ENCODE peak calls at places on chromosomes 6 and 20, in ten cellular contexts. W, A, X, T, J, N, R, U, V and G are unnamed samples.

GRCh38 chr6:44508646-44509045 is 121.1 kb downstream of the CDC5L start:
- DNase-seq in J (no peak), X (no peak), N (no peak), T (no peak), A (no peak), R (no peak), V (no peak), U (no peak), W (no peak), G (peak)

GRCh38 chr6:144955853-144956252 is 670.7 kb downstream of the UTRN start:
- DNase-seq in V (no peak), U (no peak), R (no peak), N (no peak), W (no peak), T (no peak), J (no peak), X (no peak), A (no peak), G (no peak)

GRCh38 chr6:166567107-166567506 is 19.4 kb downstream of the RAMACL start:
- DNase-seq in N (no peak), U (no peak), R (no peak), W (no peak), A (no peak), V (peak), X (no peak), J (no peak), T (no peak), G (peak)

GRCh38 chr6:79404677-79405076 is 132.6 kb downstream of the LCA5 start:
- DNase-seq in J (no peak), W (no peak), R (no peak), V (no peak), U (no peak), X (no peak), T (no peak), N (no peak), A (no peak), G (no peak)

GRCh38 chr6:34106421-34106820 is 39.5 kb downstream of the GRM4 start:
- DNase-seq in U (no peak), T (no peak), X (no peak), V (no peak), A (no peak), W (no peak), R (no peak), N (no peak), J (no peak), G (no peak)

GRCh38 chr6:84356907-84357306 is 129.5 kb upstream of the CEP162 start:
- DNase-seq in J (no peak), U (no peak), W (no peak), R (no peak), V (no peak), N (no peak), T (no peak), X (no peak), A (no peak), G (no peak)

GRCh38 chr20:22475662-22476061 is 108.7 kb downstream of the FOXA2 start:
- DNase-seq in R (no peak), X (no peak), U (no peak), V (no peak), J (no peak), T (no peak), A (no peak), N (no peak), W (no peak), G (no peak)

GRCh38 chr6:169288591-169288990 is 34.9 kb upstream of the THBS2 start:
- DNase-seq in V (no peak), X (no peak), W (no peak), J (no peak), N (no peak), U (no peak), A (no peak), R (no peak), T (no peak), G (no peak)

GRCh38 chr6:25389501-25389900 is 110.3 kb downstream of the CARMIL1 start:
- DNase-seq in W (no peak), U (no peak), T (no peak), A (no peak), V (peak), X (no peak), N (no peak), R (no peak), J (no peak), G (no peak)

GRCh38 chr6:32837651-32838113 is 857 bp downstream of the TAP2 start:
- DNase-seq in R (no peak), W (no peak), T (peak), X (no peak), J (no peak), N (no peak), A (no peak), U (peak), V (no peak), G (no peak)

GRCh38 chr6:33428219-33428890 is 8.5 kb downstream of the SYNGAP1 start:
- DNase-seq in J (peak), W (no peak), X (no peak), T (no peak), A (no peak), N (no peak), U (no peak), V (no peak), R (no peak), G (no peak)

GRCh38 chr6:30885481-30885998 is 1.2 kb downstream of the DDR1 start:
- DNase-seq in R (no peak), W (no peak), T (no peak), X (peak), U (no peak), N (no peak), A (peak), V (no peak), J (peak), G (no peak)

GRCh38 chr6:152184573-152185157 is 377.2 kb downstream of the ESR1 start:
- DNase-seq in N (no peak), V (no peak), W (no peak), R (no peak), T (no peak), J (no peak), U (no peak), X (no peak), A (no peak), G (no peak)

GRCh38 chr6:15751721-15752350 is 89.0 kb upstream of the DTNBP1 start:
- DNase-seq in R (no peak), V (no peak), U (no peak), A (no peak), J (no peak), T (no peak), X (no peak), N (no peak), W (no peak), G (no peak)

GRCh38 chr6:7239590-7239948 is 73.4 kb downstream of the SSR1 start:
- DNase-seq in W (no peak), J (no peak), A (no peak), U (no peak), R (no peak), V (no peak), N (no peak), T (no peak), X (no peak), G (no peak)

GRCh38 chr20:40511478-40511877 is 177.6 kb downstream of the MAFB start:
- DNase-seq in A (peak), W (no peak), N (no peak), X (no peak), T (no peak), V (no peak), J (no peak), U (no peak), R (no peak), G (no peak)

GRCh38 chr6:25172819-25173218 is 106.4 kb upstream of the CARMIL1 start:
- DNase-seq in U (peak), X (no peak), V (peak), R (no peak), W (no peak), T (no peak), J (no peak), N (no peak), A (no peak), G (peak)

GRCh38 chr6:157456524-157456829 is 75.5 kb downstream of the ZDHHC14 start:
- DNase-seq in X (no peak), U (no peak), J (peak), T (no peak), A (no peak), N (no peak), W (no peak), R (no peak), V (no peak), G (no peak)

GRCh38 chr6:79864001-79864400 is 83.4 kb downstream of the ELOVL4 start:
- DNase-seq in R (no peak), N (no peak), V (no peak), X (no peak), T (no peak), U (no peak), W (no peak), J (no peak), A (no peak), G (no peak)

GRCh38 chr20:20410678-20411077 is 42.8 kb downstream of the INSM1 start:
- DNase-seq in V (no peak), U (no peak), J (no peak), R (no peak), A (no peak), T (peak), W (no peak), X (peak), N (peak), G (no peak)

GRCh38 chr6:169667716-169668115 is 34.1 kb downstream of the WDR27 start:
- DNase-seq in T (no peak), X (no peak), W (no peak), N (no peak), J (no peak), V (no peak), R (no peak), U (no peak), A (no peak), G (no peak)

GRCh38 chr6:4412488-4412887 is 277.1 kb upstream of the ECI2 start:
- DNase-seq in N (no peak), X (no peak), U (no peak), R (no peak), J (no peak), T (no peak), W (no peak), V (no peak), A (no peak), G (no peak)

GRCh38 chr6:168355716-168356522 is 36.3 kb upstream of the DACT2 start:
- DNase-seq in X (peak), T (peak), A (peak), R (peak), W (no peak), V (no peak), N (no peak), J (no peak), U (peak), G (no peak)

GRCh38 chr6:142381845-142382378 is 80.1 kb downstream of the ADGRG6 start:
- DNase-seq in T (no peak), U (no peak), X (no peak), A (no peak), N (no peak), V (no peak), R (no peak), J (no peak), W (no peak), G (no peak)

GRCh38 chr20:44089987-44090674 is 96.9 kb downstream of the JPH2 start:
- DNase-seq in T (no peak), W (no peak), J (peak), N (no peak), V (no peak), A (no peak), R (no peak), X (no peak), U (peak), G (no peak)

GRCh38 chr20:50689864-50690263 is 1.5 kb downstream of the RIPOR3 start:
- DNase-seq in T (no peak), A (no peak), N (no peak), U (no peak), W (no peak), X (no peak), V (no peak), R (no peak), J (no peak), G (no peak)

GRCh38 chr6:31948753-31949413 is 3.0 kb downstream of the CFB start:
- DNase-seq in T (no peak), X (no peak), N (no peak), W (no peak), U (peak), A (no peak), V (no peak), J (no peak), R (no peak), G (no peak)

GRCh38 chr6:163284151-163284550 is 130.4 kb upstream of the QKI start:
- DNase-seq in J (no peak), A (no peak), U (no peak), R (no peak), W (no peak), V (no peak), T (no peak), N (no peak), X (peak), G (no peak)

GRCh38 chr6:41155132-41155805 is 1.1 kb upstream of the TREML1 start:
- DNase-seq in V (no peak), J (no peak), U (no peak), X (no peak), T (no peak), W (no peak), N (no peak), A (no peak), R (no peak), G (no peak)

GRCh38 chr6:85650606-85651005 is 7.9 kb upstream of the SYNCRIP start:
- DNase-seq in W (no peak), A (no peak), U (no peak), V (no peak), N (no peak), T (no peak), J (no peak), X (no peak), R (no peak), G (no peak)

GRCh38 chr20:48189177-48189576 is 403.9 kb upstream of the SULF2 start:
- DNase-seq in U (peak), W (peak), J (peak), A (peak), R (no peak), T (peak), V (no peak), X (peak), N (no peak), G (no peak)

GRCh38 chr6:136749359-136749758 is 42.9 kb downstream of the MAP3K5 start:
- DNase-seq in J (no peak), V (no peak), R (no peak), U (no peak), X (no peak), T (no peak), N (no peak), A (no peak), W (no peak), G (no peak)

GRCh38 chr6:97668716-97669115 is 385.7 kb upstream of the MMS22L start:
- DNase-seq in N (no peak), T (no peak), A (no peak), X (peak), U (no peak), V (no peak), J (peak), W (no peak), R (no peak), G (no peak)

GRCh38 chr6:41639556-41640371 is 1.5 kb downstream of the MDFI start:
- DNase-seq in R (no peak), A (no peak), J (no peak), W (no peak), X (no peak), V (no peak), T (no peak), U (no peak), N (no peak), G (no peak)

GRCh38 chr6:40472354-40472753 is 114.8 kb downstream of the LRFN2 start:
- DNase-seq in X (no peak), T (peak), V (no peak), J (no peak), R (no peak), N (no peak), A (no peak), W (no peak), U (no peak), G (no peak)

GRCh38 chr6:120498711-120499110 is 835.6 kb downstream of the TBC1D32 start:
- DNase-seq in X (no peak), A (no peak), R (no peak), J (no peak), N (no peak), W (no peak), V (no peak), U (no peak), T (no peak), G (no peak)

GRCh38 chr6:30171677-30172471 is 8.5 kb downstream of the TRIM15 start:
- DNase-seq in T (no peak), A (no peak), J (no peak), U (no peak), V (no peak), N (no peak), W (no peak), R (no peak), X (no peak), G (no peak)